ENCODE peak calls at places on chromosomes 16 and 17, in six cellular contexts. B is neuronal stem cell, X is H9, G is mesendoderm, N is IMR-90, E is H1. Q is an unnamed sample.

GRCh38 chr17:66904760-66905637 is 59.5 kb upstream of the CACNG4 start:
- DNase-seq in B (no peak), X (no peak), G (no peak), N (peak), E (no peak), Q (peak)

GRCh38 chr17:55284001-55284884 is 19.5 kb downstream of the HLF start:
- DNase-seq in B (no peak), X (no peak), G (no peak), N (no peak), E (no peak), Q (no peak)

GRCh38 chr17:81723651-81724209 is 11.6 kb downstream of the SLC25A10 start:
- DNase-seq in B (no peak), X (no peak), G (no peak), N (no peak), E (no peak), Q (no peak)

GRCh38 chr16:84183911-84184310 is 2.9 kb downstream of the TAF1C start:
- DNase-seq in B (no peak), X (no peak), G (no peak), N (no peak), E (no peak), Q (no peak)

GRCh38 chr16:13997933-13998332 is 73.2 kb upstream of the MRTFB start:
- DNase-seq in B (no peak), X (no peak), G (no peak), N (no peak), E (no peak), Q (no peak)

GRCh38 chr17:59365383-59365981 is 34.0 kb downstream of the YPEL2 start:
- DNase-seq in B (peak), X (no peak), G (peak), N (no peak), E (no peak), Q (no peak)

GRCh38 chr17:38728290-38728831 is 1.8 kb upstream of the CISD3 start:
- DNase-seq in B (no peak), X (no peak), G (no peak), N (no peak), E (no peak), Q (no peak)

GRCh38 chr17:16328997-16329396 is 24.3 kb downstream of the CENPV start:
- DNase-seq in B (no peak), X (no peak), G (peak), N (no peak), E (no peak), Q (no peak)

GRCh38 chr17:4444782-4445473 is 11.2 kb downstream of the SPNS3 start:
- DNase-seq in B (no peak), X (no peak), G (no peak), N (no peak), E (no peak), Q (no peak)

GRCh38 chr17:82843904-82844640 is 4.2 kb upstream of the ZNF750 start:
- DNase-seq in B (no peak), X (no peak), G (no peak), N (no peak), E (no peak), Q (no peak)

GRCh38 chr17:2377659-2378058 is 23.2 kb downstream of the MNT start:
- DNase-seq in B (no peak), X (no peak), G (no peak), N (no peak), E (no peak), Q (no peak)

GRCh38 chr17:75124041-75124818 is 7.3 kb downstream of the NT5C start:
- DNase-seq in B (no peak), X (no peak), G (no peak), N (peak), E (no peak), Q (peak)

GRCh38 chr17:40548982-40549680 is 16.1 kb downstream of the CCR7 start:
- DNase-seq in B (no peak), X (peak), G (no peak), N (peak), E (no peak), Q (peak)

GRCh38 chr17:75516619-75517276 is 420 bp downstream of the TSEN54 start:
- DNase-seq in B (peak), X (no peak), G (peak), N (no peak), E (peak), Q (peak)

GRCh38 chr16:21097151-21097550 is 53.5 kb downstream of the DNAH3 start:
- DNase-seq in B (no peak), X (no peak), G (no peak), N (peak), E (no peak), Q (peak)

GRCh38 chr16:20611350-20611902 is 35.3 kb upstream of the ACSM2B start:
- DNase-seq in B (no peak), X (no peak), G (no peak), N (no peak), E (no peak), Q (no peak)

GRCh38 chr17:78374631-78375274 is 3.7 kb upstream of the PGS1 start:
- DNase-seq in B (peak), X (peak), G (peak), N (peak), E (peak), Q (peak)

GRCh38 chr17:62722625-62723024 is 85.5 kb downstream of the MARCHF10 start:
- DNase-seq in B (no peak), X (no peak), G (no peak), N (peak), E (no peak), Q (peak)

GRCh38 chr17:62727916-62728672 is 80.0 kb downstream of the MARCHF10 start:
- DNase-seq in B (no peak), X (peak), G (peak), N (no peak), E (no peak), Q (no peak)

GRCh38 chr17:62725791-62726249 is 82.3 kb downstream of the MARCHF10 start:
- DNase-seq in B (no peak), X (no peak), G (no peak), N (peak), E (no peak), Q (peak)

GRCh38 chr17:62723842-62724241 is 84.3 kb downstream of the MARCHF10 start:
- DNase-seq in B (no peak), X (peak), G (peak), N (peak), E (no peak), Q (no peak)

DNA sequence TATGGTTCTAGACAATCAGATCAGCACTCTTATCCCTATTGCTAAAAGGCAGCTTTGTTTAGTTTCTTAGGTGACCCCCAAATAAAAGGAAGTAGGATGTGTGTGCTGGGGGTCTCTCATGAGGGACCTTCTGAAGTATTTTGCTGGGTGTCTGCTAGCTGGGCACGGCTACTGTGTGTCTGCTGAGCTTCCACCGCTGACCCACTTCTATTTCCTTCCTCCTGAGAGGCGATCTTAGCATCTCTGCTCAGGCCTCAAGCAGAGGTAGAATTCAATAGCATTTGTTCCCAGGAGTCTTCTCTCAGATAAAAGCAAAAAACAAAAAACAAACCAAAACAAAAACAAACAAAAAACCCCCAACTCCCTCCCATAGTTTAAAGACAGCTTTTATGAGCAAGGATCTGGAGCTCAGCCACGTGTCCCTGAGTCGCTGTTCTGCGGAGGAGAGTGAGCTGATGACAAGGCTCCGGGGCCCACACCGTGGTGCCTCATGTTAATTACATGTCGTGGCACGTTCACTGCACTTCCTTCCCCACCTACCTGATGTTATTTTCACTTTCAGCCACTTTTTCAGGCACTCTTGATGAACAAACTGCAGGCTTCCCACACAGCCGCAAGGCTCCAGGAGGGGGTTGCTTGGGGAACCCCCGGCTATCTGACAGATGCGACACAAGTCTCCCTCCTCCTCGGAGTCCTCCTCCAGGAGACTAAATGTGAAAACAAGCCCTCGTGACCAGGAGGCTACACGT is 83.5 kb downstream of the MARCHF10 start:
- DNase-seq in B (no peak), X (peak), G (no peak), N (peak), E (no peak), Q (no peak)
- H2AK5ac ChIP-seq in B (no peak), X (no peak), G (no peak), N (no peak), E (no peak), Q (no peak)

DNA sequence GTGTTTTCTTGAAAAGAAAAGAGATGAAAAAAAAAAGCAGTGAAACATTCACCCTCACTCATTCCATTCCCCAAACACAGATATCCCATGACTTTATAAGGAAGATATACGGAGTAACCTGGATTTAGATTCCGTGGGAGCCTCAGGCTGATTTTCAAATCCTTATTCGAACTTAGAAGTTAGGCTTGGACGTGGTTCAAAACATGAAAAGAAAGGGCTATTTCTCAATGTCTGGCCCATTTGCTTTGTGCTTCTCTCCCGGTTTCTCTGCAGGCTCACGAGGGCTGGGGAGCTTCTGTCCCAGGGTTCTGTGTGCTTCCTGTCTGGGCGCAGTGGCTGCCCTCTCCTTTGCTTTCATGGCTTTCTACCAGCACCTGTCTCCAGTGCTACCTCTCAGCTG is 33.9 kb downstream of the CUEDC1 start:
- DNase-seq in B (no peak), X (no peak), G (no peak), N (peak), E (no peak), Q (no peak)
- H2AK5ac ChIP-seq in B (no peak), X (no peak), G (no peak), N (peak), E (no peak), Q (no peak)

GRCh38 chr17:49952209-49952911 is 16.6 kb upstream of the DLX4 start:
- DNase-seq in B (peak), X (peak), G (peak), N (peak), E (peak), Q (peak)

GRCh38 chr17:49949634-49950033 is 19.4 kb upstream of the DLX4 start:
- DNase-seq in B (no peak), X (no peak), G (no peak), N (no peak), E (no peak), Q (no peak)

GRCh38 chr17:49951362-49952080 is 17.5 kb upstream of the DLX4 start:
- DNase-seq in B (no peak), X (no peak), G (no peak), N (no peak), E (no peak), Q (no peak)

GRCh38 chr17:49955157-49955556 is 13.8 kb upstream of the DLX4 start:
- DNase-seq in B (no peak), X (no peak), G (no peak), N (no peak), E (no peak), Q (no peak)

DNA sequence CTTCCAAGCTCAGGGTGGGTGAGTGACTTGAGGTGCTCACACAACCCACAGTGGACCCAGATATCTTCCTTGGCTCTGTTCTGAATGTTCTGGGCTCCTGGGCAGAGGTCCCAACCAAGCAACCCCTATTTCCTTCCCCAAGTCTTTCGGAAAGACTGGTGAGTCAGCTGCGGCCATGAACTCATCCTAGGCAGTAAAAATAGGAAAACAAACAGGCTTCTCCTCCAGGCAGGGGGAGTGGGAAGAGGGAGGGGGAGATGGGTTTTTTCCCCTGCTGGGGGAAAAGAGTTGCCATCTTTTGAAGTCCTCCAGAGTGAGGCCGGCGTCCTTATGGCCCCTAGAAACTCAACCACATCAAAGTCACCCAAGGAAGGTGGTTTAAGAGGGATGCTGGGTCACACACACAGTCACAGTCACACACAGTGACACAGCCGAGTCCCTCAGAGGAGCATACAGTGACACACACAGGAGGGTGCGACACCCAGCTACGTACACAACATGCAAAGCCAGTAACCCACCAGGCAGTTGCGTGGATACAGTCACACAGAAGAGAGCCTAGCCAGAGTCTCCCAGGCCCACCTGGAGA is 16.0 kb upstream of the DLX4 start:
- DNase-seq in B (no peak), X (no peak), G (no peak), N (no peak), E (no peak), Q (no peak)
- H2AK5ac ChIP-seq in B (no peak), X (no peak), G (no peak), N (no peak), E (no peak), Q (no peak)

DNA sequence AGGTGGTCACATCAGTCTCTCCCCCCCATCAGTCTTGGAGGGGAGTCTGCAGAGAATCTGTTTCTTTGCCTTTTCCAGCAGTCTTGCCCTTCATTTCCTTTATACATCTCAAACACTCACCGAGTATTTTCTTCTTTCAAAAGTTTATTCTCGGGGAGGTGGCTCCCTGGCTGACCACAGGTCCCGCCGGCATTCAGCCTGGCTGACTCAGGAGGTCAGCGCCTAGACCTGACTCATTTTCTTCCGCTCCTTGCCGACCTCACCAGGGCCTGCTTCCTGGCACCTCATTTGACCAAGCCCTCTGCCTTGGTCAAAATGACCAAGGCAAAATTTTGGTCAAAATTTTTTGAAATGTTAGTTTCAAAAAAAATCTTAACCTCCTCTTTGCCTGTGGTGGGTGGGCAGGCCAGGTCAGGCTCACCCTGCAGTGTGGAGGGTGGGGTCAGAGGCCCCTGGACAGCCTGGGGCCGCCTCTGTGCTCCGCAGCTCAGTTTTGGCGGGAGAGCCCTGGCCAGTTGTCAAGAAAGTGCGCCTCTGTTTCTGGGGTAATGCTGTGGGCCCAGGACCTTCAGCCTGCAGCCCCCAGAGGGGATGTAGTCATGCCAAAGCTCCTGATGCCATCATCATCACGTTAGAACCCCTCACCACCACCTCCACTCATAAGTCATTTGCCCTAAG is 165.6 kb downstream of the SPECC1 start:
- DNase-seq in B (no peak), X (no peak), G (no peak), N (peak), E (no peak), Q (peak)
- H2AK5ac ChIP-seq in B (no peak), X (no peak), G (no peak), N (peak), E (no peak), Q (peak)

Q was measured in mesenchymal stem cell.